ENCODE peak calls at places on chromosomes 2 and 18, in six cellular contexts. One of them, this sample, is unnamed.

GRCh38 chr2:9203876-9204275 is 2.7 kb upstream of the ASAP2 start:
- DNase-seq in esophagus muscularis mucosa: no peak
- DNase-seq in HepG2: no peak
- DNase-seq in upper lobe of left lung: no peak
- DNase-seq in stomach: no peak
- DNase-seq in SK-N-SH: no peak
- DNase-seq in this sample: no peak

GRCh38 chr2:166812166-166812891 is 76.0 kb upstream of the XIRP2 start:
- DNase-seq in esophagus muscularis mucosa: no peak
- DNase-seq in HepG2: no peak
- DNase-seq in upper lobe of left lung: no peak
- DNase-seq in stomach: no peak
- DNase-seq in SK-N-SH: no peak
- DNase-seq in this sample: no peak

GRCh38 chr18:10057808-10058791 is 144.3 kb downstream of the VAPA start:
- DNase-seq in esophagus muscularis mucosa: no peak
- DNase-seq in HepG2: no peak
- DNase-seq in upper lobe of left lung: no peak
- DNase-seq in stomach: no peak
- DNase-seq in SK-N-SH: no peak
- DNase-seq in this sample: no peak

GRCh38 chr2:121066526-121066925 is 218.5 kb downstream of the TFCP2L1 start:
- DNase-seq in esophagus muscularis mucosa: no peak
- DNase-seq in HepG2: no peak
- DNase-seq in upper lobe of left lung: no peak
- DNase-seq in stomach: no peak
- DNase-seq in SK-N-SH: no peak
- DNase-seq in this sample: no peak

GRCh38 chr2:223594259-223594658 is 7.9 kb downstream of the SCG2 start:
- DNase-seq in esophagus muscularis mucosa: no peak
- DNase-seq in HepG2: no peak
- DNase-seq in upper lobe of left lung: no peak
- DNase-seq in stomach: no peak
- DNase-seq in SK-N-SH: peak; percentile 44
- DNase-seq in this sample: no peak

GRCh38 chr18:26709897-26710296 is 155.6 kb downstream of the AQP4 start:
- DNase-seq in esophagus muscularis mucosa: peak; percentile 5
- DNase-seq in HepG2: no peak
- DNase-seq in upper lobe of left lung: no peak
- DNase-seq in stomach: no peak
- DNase-seq in SK-N-SH: no peak
- DNase-seq in this sample: no peak

GRCh38 chr2:15560404-15560987 is 638 bp downstream of the NBAS start:
- DNase-seq in esophagus muscularis mucosa: no peak
- DNase-seq in HepG2: peak; percentile 23
- DNase-seq in upper lobe of left lung: peak; percentile 28
- DNase-seq in stomach: no peak
- DNase-seq in SK-N-SH: peak; percentile 68
- DNase-seq in this sample: no peak

GRCh38 chr2:241546771-241547498 is 11.6 kb upstream of the BOK start:
- DNase-seq in esophagus muscularis mucosa: no peak
- DNase-seq in HepG2: peak; percentile 90
- DNase-seq in upper lobe of left lung: no peak
- DNase-seq in stomach: no peak
- DNase-seq in SK-N-SH: peak; percentile 52
- DNase-seq in this sample: no peak

GRCh38 chr2:68237404-68237803 is 14.9 kb downstream of the PPP3R1 start:
- DNase-seq in esophagus muscularis mucosa: no peak
- DNase-seq in HepG2: no peak
- DNase-seq in upper lobe of left lung: no peak
- DNase-seq in stomach: no peak
- DNase-seq in SK-N-SH: no peak
- DNase-seq in this sample: no peak

GRCh38 chr2:128293426-128293755 is 25.3 kb downstream of the HS6ST1 start:
- DNase-seq in esophagus muscularis mucosa: no peak
- DNase-seq in HepG2: no peak
- DNase-seq in upper lobe of left lung: no peak
- DNase-seq in stomach: no peak
- DNase-seq in SK-N-SH: no peak
- DNase-seq in this sample: no peak

GRCh38 chr2:128578406-128579385 is 260.0 kb upstream of the HS6ST1 start:
- DNase-seq in esophagus muscularis mucosa: peak; percentile 66
- DNase-seq in HepG2: no peak
- DNase-seq in upper lobe of left lung: no peak
- DNase-seq in stomach: peak; percentile 3
- DNase-seq in SK-N-SH: no peak
- DNase-seq in this sample: no peak

GRCh38 chr2:216447293-216447692 is 35.0 kb downstream of the SMARCAL1 start:
- DNase-seq in esophagus muscularis mucosa: no peak
- DNase-seq in HepG2: no peak
- DNase-seq in upper lobe of left lung: no peak
- DNase-seq in stomach: no peak
- DNase-seq in SK-N-SH: no peak
- DNase-seq in this sample: no peak

GRCh38 chr2:8680931-8681760 is 710 bp upstream of the ID2 start:
- DNase-seq in esophagus muscularis mucosa: no peak
- DNase-seq in HepG2: peak; percentile 78
- DNase-seq in upper lobe of left lung: peak; percentile 86
- DNase-seq in stomach: peak; percentile 73
- DNase-seq in SK-N-SH: peak; percentile 61
- DNase-seq in this sample: peak; percentile 86

GRCh38 chr2:175568109-175568730 is 386.7 kb upstream of the ATP5MC3 start:
- DNase-seq in esophagus muscularis mucosa: peak; percentile 85
- DNase-seq in HepG2: no peak
- DNase-seq in upper lobe of left lung: no peak
- DNase-seq in stomach: no peak
- DNase-seq in SK-N-SH: no peak
- DNase-seq in this sample: no peak

GRCh38 chr18:63451774-63452173 is 25.0 kb upstream of the SERPINB5 start:
- DNase-seq in esophagus muscularis mucosa: no peak
- DNase-seq in HepG2: no peak
- DNase-seq in upper lobe of left lung: no peak
- DNase-seq in stomach: no peak
- DNase-seq in SK-N-SH: no peak
- DNase-seq in this sample: no peak

GRCh38 chr2:134712334-134712733 is 6.5 kb downstream of the TMEM163 start:
- DNase-seq in esophagus muscularis mucosa: no peak
- DNase-seq in HepG2: no peak
- DNase-seq in upper lobe of left lung: no peak
- DNase-seq in stomach: no peak
- DNase-seq in SK-N-SH: no peak
- DNase-seq in this sample: no peak

GRCh38 chr2:191976436-191976835 is 129.5 kb upstream of the CAVIN2 start:
- DNase-seq in esophagus muscularis mucosa: no peak
- DNase-seq in HepG2: no peak
- DNase-seq in upper lobe of left lung: no peak
- DNase-seq in stomach: no peak
- DNase-seq in SK-N-SH: no peak
- DNase-seq in this sample: no peak

GRCh38 chr2:142914507-142915313 is 37.2 kb downstream of the KYNU start:
- DNase-seq in esophagus muscularis mucosa: no peak
- DNase-seq in HepG2: no peak
- DNase-seq in upper lobe of left lung: no peak
- DNase-seq in stomach: no peak
- DNase-seq in SK-N-SH: no peak
- DNase-seq in this sample: no peak

GRCh38 chr2:133837441-133838090 is 269.3 kb upstream of the NCKAP5 start:
- DNase-seq in esophagus muscularis mucosa: no peak
- DNase-seq in HepG2: no peak
- DNase-seq in upper lobe of left lung: no peak
- DNase-seq in stomach: no peak
- DNase-seq in SK-N-SH: no peak
- DNase-seq in this sample: no peak

GRCh38 chr2:16339198-16339597 is 326.4 kb downstream of the CYRIA start:
- DNase-seq in esophagus muscularis mucosa: no peak
- DNase-seq in HepG2: no peak
- DNase-seq in upper lobe of left lung: no peak
- DNase-seq in stomach: no peak
- DNase-seq in SK-N-SH: no peak
- DNase-seq in this sample: no peak

GRCh38 chr2:72236445-72237067 is 88.9 kb upstream of the CYP26B1 start:
- DNase-seq in esophagus muscularis mucosa: no peak
- DNase-seq in HepG2: no peak
- DNase-seq in upper lobe of left lung: no peak
- DNase-seq in stomach: no peak
- DNase-seq in SK-N-SH: no peak
- DNase-seq in this sample: no peak

GRCh38 chr2:101149241-101150192 is 1.7 kb downstream of the TBC1D8 start:
- DNase-seq in esophagus muscularis mucosa: no peak
- DNase-seq in HepG2: peak; percentile 74
- DNase-seq in upper lobe of left lung: peak; percentile 26
- DNase-seq in stomach: peak; percentile 40
- DNase-seq in SK-N-SH: no peak
- DNase-seq in this sample: no peak

GRCh38 chr2:101148777-101149176 is 2.4 kb downstream of the TBC1D8 start:
- DNase-seq in esophagus muscularis mucosa: no peak
- DNase-seq in HepG2: no peak
- DNase-seq in upper lobe of left lung: no peak
- DNase-seq in stomach: no peak
- DNase-seq in SK-N-SH: no peak
- DNase-seq in this sample: no peak

GRCh38 chr2:101147062-101147461 is 4.1 kb downstream of the TBC1D8 start:
- DNase-seq in esophagus muscularis mucosa: no peak
- DNase-seq in HepG2: no peak
- DNase-seq in upper lobe of left lung: no peak
- DNase-seq in stomach: no peak
- DNase-seq in SK-N-SH: no peak
- DNase-seq in this sample: no peak

GRCh38 chr2:101146535-101146934 is 4.6 kb downstream of the TBC1D8 start:
- DNase-seq in esophagus muscularis mucosa: no peak
- DNase-seq in HepG2: no peak
- DNase-seq in upper lobe of left lung: no peak
- DNase-seq in stomach: no peak
- DNase-seq in SK-N-SH: no peak
- DNase-seq in this sample: no peak

GRCh38 chr2:101147971-101148370 is 3.2 kb downstream of the TBC1D8 start:
- DNase-seq in esophagus muscularis mucosa: no peak
- DNase-seq in HepG2: no peak
- DNase-seq in upper lobe of left lung: no peak
- DNase-seq in stomach: no peak
- DNase-seq in SK-N-SH: no peak
- DNase-seq in this sample: no peak
- H3K27ac ChIP-seq in esophagus muscularis mucosa: no peak overlapping the region
- H3K27ac ChIP-seq in HepG2: no peak overlapping the region
- H3K27ac ChIP-seq in upper lobe of left lung: no peak overlapping the region
- H3K27ac ChIP-seq in stomach: peak overlapping the region; percentile 34
- H3K27ac ChIP-seq in SK-N-SH: no peak overlapping the region
- H3K27ac ChIP-seq in this sample: no peak overlapping the region

GRCh38 chr18:56284319-56284718 is 354.1 kb downstream of the TXNL1 start:
- DNase-seq in esophagus muscularis mucosa: no peak
- DNase-seq in HepG2: no peak
- DNase-seq in upper lobe of left lung: no peak
- DNase-seq in stomach: no peak
- DNase-seq in SK-N-SH: no peak
- DNase-seq in this sample: no peak

GRCh38 chr18:56282234-56283104 is 355.9 kb downstream of the TXNL1 start:
- DNase-seq in esophagus muscularis mucosa: no peak
- DNase-seq in HepG2: no peak
- DNase-seq in upper lobe of left lung: no peak
- DNase-seq in stomach: no peak
- DNase-seq in SK-N-SH: no peak
- DNase-seq in this sample: no peak

GRCh38 chr18:56276466-56276865 is 361.9 kb downstream of the TXNL1 start:
- DNase-seq in esophagus muscularis mucosa: no peak
- DNase-seq in HepG2: no peak
- DNase-seq in upper lobe of left lung: no peak
- DNase-seq in stomach: no peak
- DNase-seq in SK-N-SH: no peak
- DNase-seq in this sample: no peak

GRCh38 chr18:56283346-56283745 is 355.0 kb downstream of the TXNL1 start:
- DNase-seq in esophagus muscularis mucosa: no peak
- DNase-seq in HepG2: no peak
- DNase-seq in upper lobe of left lung: no peak
- DNase-seq in stomach: no peak
- DNase-seq in SK-N-SH: no peak
- DNase-seq in this sample: no peak

GRCh38 chr18:56278643-56279042 is 359.7 kb downstream of the TXNL1 start:
- DNase-seq in esophagus muscularis mucosa: no peak
- DNase-seq in HepG2: no peak
- DNase-seq in upper lobe of left lung: no peak
- DNase-seq in stomach: no peak
- DNase-seq in SK-N-SH: no peak
- DNase-seq in this sample: no peak
- TF ChIP-seq POLR2AphosphoS5 in esophagus muscularis mucosa: no peak
- TF ChIP-seq POLR2AphosphoS5 in HepG2: no peak
- TF ChIP-seq POLR2AphosphoS5 in upper lobe of left lung: no peak
- TF ChIP-seq POLR2AphosphoS5 in stomach: no peak
- TF ChIP-seq POLR2AphosphoS5 in SK-N-SH: no peak
- TF ChIP-seq POLR2AphosphoS5 in this sample: no peak

DNA sequence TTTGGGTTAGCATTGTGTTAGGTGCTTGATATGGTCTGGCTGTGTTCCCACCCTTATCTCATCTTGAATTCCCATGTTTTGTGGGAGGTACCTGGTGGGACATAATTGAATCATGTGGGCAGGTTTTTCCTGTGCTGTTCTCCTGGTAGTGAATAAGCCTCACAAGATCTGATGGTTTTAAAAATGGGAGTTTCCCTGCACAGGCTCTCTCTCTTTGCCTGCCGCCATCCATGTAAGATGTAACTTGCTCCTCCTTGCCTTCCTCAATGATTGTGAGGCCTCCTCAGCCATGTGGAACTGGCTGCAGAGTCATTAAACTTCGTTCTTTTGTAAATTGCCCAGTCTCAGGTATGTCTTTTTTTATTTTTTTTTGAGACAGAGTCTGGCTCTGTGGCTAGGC is 2.8 kb downstream of the MSH2 start:
- DNase-seq in esophagus muscularis mucosa: no peak
- DNase-seq in HepG2: no peak
- DNase-seq in upper lobe of left lung: no peak
- DNase-seq in stomach: no peak
- DNase-seq in SK-N-SH: no peak
- DNase-seq in this sample: no peak
- TF ChIP-seq EP300 in esophagus muscularis mucosa: no peak
- TF ChIP-seq EP300 in HepG2: no peak
- TF ChIP-seq EP300 in upper lobe of left lung: no peak
- TF ChIP-seq EP300 in stomach: no peak
- TF ChIP-seq EP300 in SK-N-SH: no peak
- TF ChIP-seq EP300 in this sample: no peak

DNA sequence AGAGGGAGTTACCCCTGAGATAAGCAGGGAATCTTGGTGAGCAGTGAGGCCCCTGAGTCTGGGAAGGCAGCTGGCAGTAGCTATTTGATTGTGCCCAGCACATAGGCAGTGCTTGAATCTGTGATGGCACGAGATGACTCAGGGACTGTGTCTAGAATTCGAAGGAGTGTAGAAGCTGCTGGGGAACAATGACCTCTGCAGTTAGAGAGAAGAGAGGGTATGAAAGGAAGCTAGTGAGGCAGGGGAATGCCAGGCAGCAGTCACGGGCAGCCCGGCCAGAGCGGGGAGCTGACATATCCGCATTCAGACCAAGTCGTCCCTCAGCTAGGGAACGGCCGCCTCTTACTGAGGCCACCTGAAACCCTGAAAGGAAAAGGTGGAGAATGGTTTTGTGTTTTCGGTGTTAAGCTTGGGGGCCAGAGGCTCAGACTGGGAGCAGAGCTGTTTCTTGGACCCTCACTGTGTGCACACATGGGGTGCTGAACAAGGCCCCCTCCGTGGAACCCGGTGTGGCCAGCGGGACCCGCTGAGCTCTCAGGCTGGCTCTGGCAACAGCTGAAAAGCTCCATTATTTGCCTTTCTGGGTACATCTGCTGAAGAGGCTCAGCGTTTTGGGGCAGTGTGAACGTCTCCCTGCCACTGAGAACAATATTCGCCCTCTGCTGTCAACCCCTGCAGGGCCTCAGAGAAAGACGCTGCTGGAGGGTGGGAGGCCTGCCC is 32.9 kb downstream of the ARHGEF4 start:
- DNase-seq in esophagus muscularis mucosa: no peak
- DNase-seq in HepG2: no peak
- DNase-seq in upper lobe of left lung: peak; percentile 11
- DNase-seq in stomach: peak; percentile 16
- DNase-seq in SK-N-SH: no peak
- DNase-seq in this sample: peak; percentile 76
- H3K27ac ChIP-seq in esophagus muscularis mucosa: no peak overlapping the region
- H3K27ac ChIP-seq in HepG2: no peak overlapping the region
- H3K27ac ChIP-seq in upper lobe of left lung: no peak overlapping the region
- H3K27ac ChIP-seq in stomach: no peak overlapping the region
- H3K27ac ChIP-seq in SK-N-SH: no peak overlapping the region
- H3K27ac ChIP-seq in this sample: no peak overlapping the region